ENCODE peak calls at places on chromosome 17, in six cellular contexts. D is stimulated activated CD4-positive, alpha-beta T cell treated with anti-CD3 and anti-CD28 coated beads, Interleukin-15, amount 100 ng/mL, for 1 hour; B is lower lobe of right lung; T is IMR-90; H is Right ventricle myocardium superior; O is fibroblast of pulmonary artery. K is an unnamed sample.

GRCh38 chr17:9115446-9116265 is 94.3 kb downstream of the NTN1 start:
- DNase-seq in T (peak; percentile 6), O (peak; percentile 41), D (peak; percentile 47), H (peak; percentile 75), B (no peak), K (peak; percentile 86)

GRCh38 chr17:49316889-49317288 is 45.2 kb downstream of the ZNF652 start:
- DNase-seq in O (no peak), B (no peak), D (no peak), T (no peak), H (no peak), K (no peak)

GRCh38 chr17:61789872-61790271 is 73.5 kb downstream of the BRIP1 start:
- DNase-seq in O (no peak), D (no peak), T (no peak), H (no peak), B (no peak), K (no peak)

GRCh38 chr17:49450735-49451134 is 36.1 kb upstream of the PHB1 start:
- DNase-seq in D (no peak), H (no peak), B (no peak), T (peak; percentile 35), O (no peak), K (no peak)

GRCh38 chr17:38575781-38576180 is 30.0 kb downstream of the SRCIN1 start:
- DNase-seq in H (no peak), B (no peak), O (no peak), T (no peak), D (no peak), K (no peak)

GRCh38 chr17:44083250-44083849 is 12.8 kb downstream of the G6PC3 start:
- DNase-seq in T (no peak), B (no peak), D (no peak), H (peak; percentile 37), O (no peak), K (no peak)

GRCh38 chr17:78828470-78829185 is 12.0 kb downstream of the USP36 start:
- DNase-seq in D (no peak), B (no peak), O (peak; percentile 59), T (peak; percentile 78), H (no peak), K (no peak)

GRCh38 chr17:77140878-77141767 is at the start of gene SEC14L1:
- DNase-seq in B (peak; percentile 65), D (no peak), T (no peak), H (peak; percentile 65), O (peak; percentile 54), K (peak; percentile 88)

GRCh38 chr17:61294286-61294685 is 105.4 kb upstream of the TBX2 start:
- DNase-seq in T (no peak), O (no peak), B (no peak), H (no peak), D (no peak), K (no peak)